ENCODE peak calls at places on chromosomes 2 and 18, in five cellular contexts. L is sigmoid colon, T is A549, V is stomach, Q is tibial nerve. A is an unnamed sample.

GRCh38 chr2:23926289-23926749 is 604 bp downstream of the ATAD2B start:
- DNase-seq in L (peak), T (no peak), V (peak), Q (peak), A (peak)

GRCh38 chr2:260507-261161 is 3.2 kb downstream of the SH3YL1 start:
- DNase-seq in L (no peak), T (no peak), V (no peak), Q (no peak), A (no peak)

GRCh38 chr18:13808294-13809024 is 15.5 kb upstream of the MC5R start:
- DNase-seq in L (no peak), T (no peak), V (no peak), Q (no peak), A (no peak)

GRCh38 chr18:62085766-62086165 is 101.1 kb downstream of the PIGN start:
- DNase-seq in L (no peak), T (no peak), V (no peak), Q (no peak), A (no peak)

GRCh38 chr2:120495586-120495985 is 149.7 kb downstream of the INHBB start:
- DNase-seq in L (no peak), T (no peak), V (no peak), Q (no peak), A (no peak)

GRCh38 chr2:3242747-3243369 is 134.8 kb downstream of the EIPR1 start:
- DNase-seq in L (no peak), T (no peak), V (no peak), Q (peak), A (no peak)

GRCh38 chr2:26347286-26347865 is 787 bp upstream of the ADGRF3 start:
- DNase-seq in L (no peak), T (no peak), V (no peak), Q (no peak), A (no peak)

GRCh38 chr2:32697156-32697555 is 69.3 kb downstream of the TTC27 start:
- DNase-seq in L (no peak), T (no peak), V (no peak), Q (no peak), A (no peak)

GRCh38 chr2:196594158-196594557 is 45.4 kb upstream of the CCDC150 start:
- DNase-seq in L (no peak), T (no peak), V (no peak), Q (no peak), A (no peak)

GRCh38 chr2:174465327-174465726 is 21.5 kb downstream of the GPR155 start:
- DNase-seq in L (no peak), T (peak), V (no peak), Q (no peak), A (no peak)

GRCh38 chr2:144268036-144268678 is 251.8 kb downstream of the ZEB2 start:
- DNase-seq in L (no peak), T (no peak), V (no peak), Q (no peak), A (no peak)

GRCh38 chr2:240803191-240803590 is 16.8 kb downstream of the KIF1A start:
- DNase-seq in L (no peak), T (no peak), V (no peak), Q (no peak), A (no peak)

GRCh38 chr2:71466301-71467179 is 13.2 kb downstream of the DYSF start:
- DNase-seq in L (no peak), T (peak), V (no peak), Q (no peak), A (peak)

GRCh38 chr2:176652300-176653182 is 383.3 kb downstream of the MTX2 start:
- DNase-seq in L (no peak), T (peak), V (no peak), Q (peak), A (no peak)

GRCh38 chr2:151217343-151217742 is 44.3 kb downstream of the RBM43 start:
- DNase-seq in L (no peak), T (no peak), V (no peak), Q (no peak), A (no peak)

GRCh38 chr2:20444113-20444992 is 2.5 kb upstream of the RHOB start:
- DNase-seq in L (peak), T (peak), V (peak), Q (peak), A (peak)

GRCh38 chr2:55120634-55121359 is 70.5 kb upstream of the RTN4 start:
- DNase-seq in L (no peak), T (no peak), V (no peak), Q (no peak), A (no peak)

GRCh38 chr2:149346272-149346671 is 15.9 kb downstream of the LYPD6 start:
- DNase-seq in L (no peak), T (no peak), V (no peak), Q (no peak), A (no peak)

GRCh38 chr2:64036343-64036742 is 17.1 kb upstream of the VPS54 start:
- DNase-seq in L (no peak), T (no peak), V (no peak), Q (no peak), A (no peak)

GRCh38 chr2:85785027-85785822 is 31.4 kb downstream of the ATOH8 start:
- DNase-seq in L (peak), T (no peak), V (no peak), Q (no peak), A (no peak)

GRCh38 chr2:27118525-27119329 is at the start of gene CGREF1:
- DNase-seq in L (no peak), T (peak), V (peak), Q (no peak), A (no peak)

GRCh38 chr2:68620762-68621161 is 22.6 kb upstream of the PROKR1 start:
- DNase-seq in L (no peak), T (no peak), V (no peak), Q (no peak), A (no peak)

GRCh38 chr2:10521356-10521755 is 73.2 kb upstream of the ODC1 start:
- DNase-seq in L (peak), T (no peak), V (no peak), Q (no peak), A (no peak)

DNA sequence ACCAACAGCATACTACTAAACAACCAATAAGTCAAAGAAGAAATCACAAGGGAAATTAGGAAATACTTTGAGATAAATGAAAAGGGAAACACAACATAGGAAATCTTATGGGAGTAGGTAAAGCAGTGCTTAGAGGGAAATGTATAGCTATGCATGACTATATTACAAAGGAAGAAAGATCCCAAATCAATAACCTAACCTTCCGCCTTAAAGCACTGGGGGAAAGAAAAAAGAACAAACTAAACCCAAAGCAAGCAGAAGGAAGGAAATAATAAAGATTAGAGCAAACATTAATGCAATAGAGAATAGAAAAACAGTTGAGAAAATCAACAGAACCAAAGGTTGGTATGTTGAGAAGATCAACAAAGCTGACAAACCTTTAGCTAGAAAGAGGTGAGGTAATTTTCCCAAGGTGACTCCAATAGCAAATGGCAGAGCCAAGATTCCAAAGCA is 49.9 kb downstream of the DDX1 start:
- DNase-seq in L (no peak), T (no peak), V (no peak), Q (no peak), A (no peak)
- TF ChIP-seq CTCF in L (no peak), T (no peak), V (no peak), Q (no peak), A (no peak)

GRCh38 chr2:237391140-237391539 is 22.8 kb downstream of the COL6A3 start:
- DNase-seq in L (no peak), T (no peak), V (no peak), Q (no peak), A (no peak)

GRCh38 chr2:237393523-237393922 is 20.4 kb downstream of the COL6A3 start:
- DNase-seq in L (no peak), T (no peak), V (no peak), Q (no peak), A (no peak)

GRCh38 chr2:237389831-237390230 is 24.1 kb downstream of the COL6A3 start:
- DNase-seq in L (no peak), T (no peak), V (no peak), Q (no peak), A (no peak)

GRCh38 chr2:237390235-237390634 is 23.7 kb downstream of the COL6A3 start:
- DNase-seq in L (no peak), T (no peak), V (no peak), Q (no peak), A (no peak)

DNA sequence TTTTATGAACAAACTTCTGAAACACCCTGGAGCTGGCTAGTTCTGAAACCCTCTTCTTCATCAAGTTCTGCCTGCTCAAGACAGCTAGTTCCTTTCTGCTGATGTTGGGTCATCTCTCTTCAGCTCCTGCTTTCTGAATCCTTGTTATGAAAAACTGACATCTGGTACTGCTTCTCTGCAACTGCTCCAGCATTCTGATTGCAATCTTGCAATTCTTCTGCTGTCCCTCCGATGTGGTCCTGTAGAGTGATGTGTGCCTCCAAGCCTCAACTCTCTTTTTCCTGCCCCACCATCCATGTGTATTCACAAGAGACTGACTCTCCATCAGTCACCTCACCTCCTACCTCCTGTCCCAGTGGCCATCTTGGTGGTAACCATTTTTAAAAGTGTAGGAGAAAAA is 21.8 kb downstream of the COL6A3 start:
- DNase-seq in L (no peak), T (no peak), V (no peak), Q (no peak), A (no peak)
- TF ChIP-seq POLR2A in L (no peak), T (no peak), V (no peak), Q (no peak), A (no peak)

DNA sequence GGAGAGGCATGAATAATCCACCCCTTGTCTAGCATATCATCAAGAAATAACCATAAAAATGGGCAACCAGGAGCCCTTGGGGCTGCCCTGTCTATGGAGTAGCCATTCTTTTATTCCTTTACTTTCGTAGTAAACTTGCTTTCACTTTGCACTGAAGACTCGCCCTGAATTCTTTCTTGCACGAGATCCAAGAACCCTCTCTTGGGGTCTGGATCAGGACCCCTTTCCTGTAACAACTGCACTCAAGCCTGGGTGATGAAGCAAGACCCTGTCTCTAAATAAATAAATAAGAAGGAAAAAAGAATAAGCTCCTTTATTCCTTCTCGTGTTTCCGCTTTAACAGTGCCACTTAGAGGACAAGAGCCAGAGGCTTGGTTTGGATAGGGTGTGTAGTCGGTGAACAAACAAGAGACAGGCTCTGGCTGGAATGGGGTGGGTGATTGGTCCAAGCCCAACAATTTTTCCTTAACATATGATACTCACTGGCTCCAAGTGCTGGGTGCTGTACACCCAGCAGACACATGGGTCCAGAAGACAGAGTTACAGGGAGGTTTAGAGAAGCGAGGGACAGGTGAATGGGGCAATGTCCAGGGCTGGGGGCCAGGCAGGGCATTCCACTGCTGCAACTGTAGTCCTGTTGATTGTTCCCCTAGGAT is 77.6 kb downstream of the NCAPH start:
- DNase-seq in L (no peak), T (peak), V (peak), Q (no peak), A (peak)
- H3K4me3 ChIP-seq in L (no peak), T (peak), V (peak), Q (peak), A (no peak)

DNA sequence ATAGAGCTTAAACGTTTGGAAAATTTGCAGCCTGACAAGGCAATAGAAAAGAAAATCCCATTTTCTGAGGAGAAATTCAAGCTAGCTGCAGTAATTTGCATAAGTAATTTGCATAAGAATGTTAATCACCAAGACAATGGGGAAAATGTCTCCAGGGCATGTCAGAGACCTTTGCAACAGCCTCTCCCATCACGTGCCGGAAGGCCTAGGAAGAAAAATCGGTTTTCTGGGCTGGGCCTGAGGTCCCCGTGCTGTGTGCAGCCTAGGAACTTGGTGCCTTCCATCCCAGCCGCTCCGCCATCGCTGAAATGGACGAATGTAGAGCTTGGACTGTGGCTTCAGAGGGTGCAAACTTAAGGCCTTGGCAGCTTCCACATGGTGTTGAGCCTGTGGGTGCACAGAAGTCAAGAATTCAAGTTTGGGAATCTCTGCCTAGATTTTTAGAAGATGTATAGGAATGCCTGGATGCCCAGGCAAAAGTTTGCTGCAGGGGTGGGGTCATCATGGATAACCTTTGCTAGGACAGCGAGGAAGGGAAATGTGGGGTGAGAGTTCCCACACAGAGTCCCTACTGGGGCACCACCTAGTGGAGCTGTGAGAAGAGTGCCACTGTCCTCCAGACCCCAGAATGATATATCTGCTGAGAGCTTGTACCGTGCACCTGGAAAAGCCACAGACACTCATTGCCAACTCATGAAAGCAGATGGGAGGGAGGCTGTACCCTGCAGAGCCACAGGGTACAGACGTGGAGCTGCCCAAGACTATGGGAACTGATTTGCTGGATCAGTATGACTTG is 164.6 kb downstream of the GULP1 start:
- DNase-seq in L (no peak), T (no peak), V (no peak), Q (no peak), A (no peak)
- TF ChIP-seq CTCF in L (no peak), T (peak), V (no peak), Q (no peak), A (no peak)

A was measured in lower leg skin.